ENCODE peak calls at places on chromosomes 1 and 21, in eight cellular contexts. F is fibroblast of villous mesenchyme; Q is activated naive CD8-positive, alpha-beta T cell treated with anti-CD3 and anti-CD28 coated beads, Interleukin-2, amount 50 U/mL, for 24 hours; D is activated T-cell treated with anti-CD3 and anti-CD28 coated beads for 48 hours; X is fibroblast of gingiva; K is KBM-7; J is OCI-LY7; I is AG08396. S is an unnamed sample.

GRCh38 chr1:162753998-162754585 is 36.4 kb upstream of the HSD17B7 start:
- DNase-seq in F (peak; percentile 77), Q (no peak), D (no peak), X (no peak), K (no peak), J (no peak), I (no peak), S (no peak)

GRCh38 chr1:33185541-33185940 is 3.7 kb upstream of the TRIM62 start:
- DNase-seq in F (no peak), Q (no peak), D (no peak), X (no peak), K (no peak), J (no peak), I (no peak), S (no peak)

GRCh38 chr1:38997901-38998190 is 6.8 kb downstream of the AKIRIN1 start:
- DNase-seq in F (no peak), Q (no peak), D (no peak), X (peak; percentile 37), K (no peak), J (no peak), I (no peak), S (no peak)

GRCh38 chr1:85200367-85200869 is 398 bp downstream of the SYDE2 start:
- DNase-seq in F (no peak), Q (peak; percentile 36), D (peak; percentile 34), X (no peak), K (peak; percentile 70), J (no peak), I (no peak), S (peak; percentile 75)

GRCh38 chr1:3931310-3931700 is 31.2 kb upstream of the C1orf174 start:
- DNase-seq in F (no peak), Q (no peak), D (no peak), X (no peak), K (no peak), J (no peak), I (no peak), S (no peak)

GRCh38 chr1:60972841-60973364 is 109.5 kb upstream of the NFIA start:
- DNase-seq in F (peak; percentile 60), Q (no peak), D (no peak), X (peak; percentile 47), K (no peak), J (no peak), I (peak; percentile 63), S (no peak)

GRCh38 chr1:205294175-205294913 is 27.2 kb downstream of the NUAK2 start:
- DNase-seq in F (peak; percentile 96), Q (no peak), D (no peak), X (peak; percentile 82), K (no peak), J (no peak), I (peak; percentile 71), S (no peak)

GRCh38 chr1:67230539-67230938 is 64.3 kb downstream of the IL23R start:
- DNase-seq in F (no peak), Q (no peak), D (no peak), X (no peak), K (no peak), J (no peak), I (no peak), S (no peak)

GRCh38 chr21:39347537-39347936 is 1.4 kb downstream of the HMGN1 start:
- DNase-seq in F (no peak), Q (no peak), D (no peak), X (no peak), K (peak; percentile 42), J (no peak), I (no peak), S (no peak)

GRCh38 chr1:5667513-5668325 is 324.5 kb downstream of the NPHP4 start:
- DNase-seq in F (no peak), Q (no peak), D (no peak), X (no peak), K (no peak), J (no peak), I (no peak), S (no peak)

GRCh38 chr1:32695098-32695904 is 7.3 kb downstream of the SYNC start:
- DNase-seq in F (peak; percentile 67), Q (no peak), D (no peak), X (peak; percentile 86), K (peak; percentile 68), J (no peak), I (peak; percentile 68), S (peak; percentile 89)

GRCh38 chr1:54105736-54106269 is 47.0 kb downstream of the CDCP2 start:
- DNase-seq in F (peak; percentile 53), Q (no peak), D (no peak), X (no peak), K (no peak), J (no peak), I (no peak), S (no peak)

GRCh38 chr1:203252678-203253077 is 23.2 kb upstream of the CHIT1 start:
- DNase-seq in F (no peak), Q (no peak), D (no peak), X (no peak), K (no peak), J (no peak), I (no peak), S (no peak)

GRCh38 chr1:154943649-154944421 is 7.3 kb upstream of the PMVK start:
- DNase-seq in F (peak; percentile 45), Q (peak; percentile 64), D (peak; percentile 30), X (no peak), K (peak; percentile 81), J (peak; percentile 67), I (peak; percentile 56), S (no peak)

GRCh38 chr1:12592496-12592895 is 25.5 kb downstream of the DHRS3 start:
- DNase-seq in F (no peak), Q (no peak), D (no peak), X (no peak), K (no peak), J (no peak), I (no peak), S (no peak)

GRCh38 chr1:206000641-206001339 is 2.4 kb downstream of the RAB7B start:
- DNase-seq in F (no peak), Q (peak; percentile 55), D (peak; percentile 27), X (no peak), K (no peak), J (no peak), I (no peak), S (peak; percentile 71)

GRCh38 chr1:67791686-67792475 is 41.4 kb downstream of the GNG12 start:
- DNase-seq in F (peak; percentile 72), Q (no peak), D (no peak), X (peak; percentile 88), K (no peak), J (no peak), I (peak; percentile 68), S (no peak)

GRCh38 chr1:160376525-160377131 is 9.8 kb downstream of the NHLH1 start:
- DNase-seq in F (peak; percentile 76), Q (peak; percentile 18), D (no peak), X (peak; percentile 55), K (peak; percentile 83), J (peak; percentile 81), I (peak; percentile 72), S (no peak)

S was measured in suprapubic skin.